ENCODE peak calls at places on chromosomes 16 and 17, in nine cellular contexts. T is left lung, U is cardiac fibroblast, J is kidney, S is tibial artery, L is neural crest cell, Z is HFFc6, V is fibroblast of mammary gland, P is heart right ventricle. X is an unnamed sample.
A peak's percentile ranks its signal among the peaks of the same experiment; 100 is the strongest.

GRCh38 chr17:71472809-71473789 is 647.7 kb upstream of the SOX9 start:
- DNase-seq in S (no peak), L (peak; percentile 12), P (no peak), T (no peak), U (peak; percentile 68), V (peak; percentile 65), Z (peak; percentile 43), J (no peak), X (no peak)

GRCh38 chr16:11742041-11742535 is 569 bp downstream of the TXNDC11 start:
- DNase-seq in L (peak; percentile 29), S (peak; percentile 28), V (no peak), T (peak; percentile 56), U (peak; percentile 13), J (peak; percentile 88), P (peak; percentile 52), Z (no peak), X (peak; percentile 79)

GRCh38 chr17:78391843-78392242 is 13.4 kb downstream of the PGS1 start:
- DNase-seq in U (peak; percentile 59), Z (peak; percentile 83), T (no peak), P (no peak), J (no peak), S (no peak), L (no peak), V (peak; percentile 54), X (no peak)

GRCh38 chr17:20999841-21000532 is 42.8 kb downstream of the USP22 start:
- DNase-seq in J (peak; percentile 57), L (no peak), Z (no peak), P (no peak), S (no peak), V (no peak), T (no peak), U (no peak), X (no peak)

GRCh38 chr17:80878876-80879722 is 112.5 kb upstream of the CHMP6 start:
- DNase-seq in S (peak; percentile 9), Z (no peak), P (no peak), U (no peak), J (peak; percentile 46), V (no peak), L (no peak), T (peak; percentile 24), X (no peak)

GRCh38 chr17:30084773-30085172 is 31.8 kb upstream of the NSRP1 start:
- DNase-seq in V (no peak), Z (no peak), S (no peak), P (no peak), J (no peak), T (no peak), U (no peak), L (no peak), X (no peak)

GRCh38 chr17:38912221-38912813 is 13.1 kb upstream of the LASP1NB start:
- DNase-seq in V (peak; percentile 73), T (peak; percentile 30), U (peak; percentile 79), Z (no peak), P (peak; percentile 74), S (no peak), L (no peak), J (peak; percentile 82), X (peak; percentile 84)

GRCh38 chr16:68749424-68749823 is 12.3 kb downstream of the CDH1 start:
- DNase-seq in J (no peak), S (no peak), P (no peak), U (no peak), L (no peak), Z (no peak), T (no peak), V (no peak), X (no peak)

GRCh38 chr16:48535831-48536599 is 74.0 kb downstream of the N4BP1 start:
- DNase-seq in J (peak; percentile 95), U (peak; percentile 76), V (peak; percentile 59), S (peak; percentile 75), L (no peak), Z (no peak), P (peak; percentile 75), T (peak; percentile 85), X (peak; percentile 39)

GRCh38 chr17:16971458-16972338 is at the start of gene TNFRSF13B:
- DNase-seq in J (no peak), L (no peak), T (no peak), Z (no peak), P (no peak), V (no peak), U (no peak), S (no peak), X (no peak)

GRCh38 chr17:18855831-18856624 is 1.9 kb upstream of the PRPSAP2 start:
- DNase-seq in J (peak; percentile 96), T (peak; percentile 95), P (peak; percentile 87), V (peak; percentile 94), U (peak; percentile 94), L (peak; percentile 75), Z (peak; percentile 94), S (peak; percentile 95), X (peak; percentile 93)

GRCh38 chr17:70034158-70034557 is 40.9 kb upstream of the KCNJ16 start:
- DNase-seq in L (no peak), J (no peak), V (no peak), S (no peak), P (no peak), T (no peak), U (no peak), Z (no peak), X (no peak)

GRCh38 chr17:7001562-7001961 is 5.7 kb downstream of the ALOX12 start:
- DNase-seq in L (peak; percentile 50), V (peak; percentile 36), Z (no peak), P (no peak), J (peak; percentile 39), U (peak; percentile 43), S (no peak), T (no peak), X (peak; percentile 41)

GRCh38 chr16:89039756-89040155 is 53.9 kb upstream of the ACSF3 start:
- DNase-seq in T (no peak), P (peak; percentile 2), V (no peak), L (no peak), J (peak; percentile 71), U (no peak), Z (no peak), S (no peak), X (peak; percentile 15)

GRCh38 chr17:11589706-11590105 is 8.6 kb upstream of the DNAH9 start:
- DNase-seq in Z (no peak), T (no peak), S (no peak), J (no peak), P (no peak), V (no peak), L (no peak), U (no peak), X (no peak)

GRCh38 chr17:80283116-80283852 is 22.6 kb downstream of the RNF213 start:
- DNase-seq in L (no peak), Z (no peak), J (peak; percentile 52), P (no peak), S (no peak), U (no peak), V (no peak), T (no peak), X (no peak)

GRCh38 chr16:85428168-85428898 is 184.8 kb upstream of the GSE1 start:
- DNase-seq in J (peak; percentile 73), V (peak; percentile 33), U (peak; percentile 47), L (no peak), P (peak; percentile 49), Z (no peak), S (peak; percentile 23), T (peak; percentile 41), X (peak; percentile 17)

DNA sequence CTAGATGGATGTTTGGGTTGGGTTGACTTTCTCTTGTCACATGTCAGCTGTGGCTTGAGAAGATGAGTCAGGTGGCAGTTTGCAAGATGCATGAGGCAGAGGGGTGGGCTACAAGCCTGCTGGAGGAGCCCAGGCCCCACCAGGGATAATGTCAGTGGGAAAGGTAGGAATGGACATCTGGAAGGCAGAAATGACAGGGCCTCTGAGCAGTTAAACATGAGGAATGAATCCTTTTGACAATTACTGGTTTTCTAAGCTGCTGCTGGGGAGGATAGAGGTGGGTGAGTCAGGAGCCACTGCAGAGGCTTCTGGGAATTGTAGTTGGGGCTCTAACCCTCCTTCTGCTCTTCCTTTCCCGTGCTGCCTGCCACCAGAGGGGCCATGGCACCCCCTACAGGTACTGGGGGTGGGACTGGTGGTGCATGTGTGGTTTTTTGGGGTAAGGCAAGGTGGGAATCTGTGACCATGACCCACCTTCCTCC is 15.7 kb downstream of the SLC52A1 start:
- DNase-seq in S (no peak), V (peak; percentile 29), Z (no peak), L (no peak), P (no peak), T (no peak), U (peak; percentile 25), J (no peak), X (no peak)
- TF ChIP-seq CTCF in S (no peak), V (no peak), Z (peak; percentile 42), L (no peak), P (no peak), T (no peak), U (no peak), J (no peak), X (no peak)

DNA sequence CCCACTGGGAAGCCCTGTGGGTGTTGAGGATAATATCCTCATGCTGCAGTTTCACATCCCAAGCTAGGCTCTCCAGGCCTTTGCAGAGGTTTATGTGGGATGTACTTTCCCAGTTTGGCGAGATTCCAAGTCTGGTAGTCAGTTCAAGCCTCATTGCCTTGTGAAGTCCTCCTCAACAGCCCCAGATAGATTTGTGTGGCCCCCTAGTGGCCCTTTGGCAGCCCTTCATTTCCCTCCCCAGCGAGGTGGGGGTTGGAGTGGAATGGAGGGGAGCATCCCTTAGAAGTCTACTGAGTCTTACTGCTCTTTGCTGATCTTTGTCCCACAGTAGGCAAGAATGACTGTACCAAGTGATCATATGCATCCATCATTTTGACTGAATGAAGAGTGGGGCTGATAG is 137.9 kb downstream of the CDH11 start:
- DNase-seq in L (peak; percentile 8), U (peak; percentile 93), Z (peak; percentile 67), S (no peak), J (no peak), P (peak; percentile 19), T (no peak), V (peak; percentile 92), X (no peak)
- TF ChIP-seq CTCF in L (peak; percentile 57), U (peak; percentile 89), Z (peak; percentile 89), S (peak; percentile 42), J (peak; percentile 22), P (peak; percentile 60), T (no peak), V (peak; percentile 85), X (peak; percentile 23)

GRCh38 chr16:31713945-31714898 is 159.4 kb upstream of the ZNF267 start:
- DNase-seq in L (peak; percentile 32), J (no peak), Z (no peak), T (no peak), V (no peak), P (no peak), S (no peak), U (peak; percentile 9), X (peak; percentile 41)
- TF ChIP-seq CTCF in L (peak; percentile 57), J (peak; percentile 14), Z (peak; percentile 65), T (no peak), V (peak; percentile 31), P (peak; percentile 26), S (no peak), U (peak; percentile 31), X (no peak)

DNA sequence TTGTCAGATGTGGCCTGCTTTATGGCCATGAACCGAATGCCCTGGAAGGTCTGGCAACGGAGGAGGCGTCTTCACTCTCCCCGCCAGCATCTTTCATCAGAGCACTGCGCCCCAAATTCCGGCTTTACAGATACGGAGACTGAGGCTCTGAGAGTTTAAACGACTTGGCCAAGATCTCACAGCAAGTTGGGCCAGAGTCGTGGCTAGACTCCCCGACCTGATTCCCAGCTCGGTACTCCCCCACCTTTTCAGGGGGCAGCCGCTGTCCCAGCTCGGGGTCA is 1.7 kb downstream of the NGFR start:
- DNase-seq in Z (no peak), V (no peak), L (no peak), P (no peak), J (no peak), S (no peak), T (no peak), U (no peak), X (no peak)
- TF ChIP-seq CTCF in Z (no peak), V (no peak), L (no peak), P (no peak), J (no peak), S (no peak), T (no peak), U (no peak), X (no peak)

GRCh38 chr17:48143629-48144028 is 36.1 kb downstream of the SNX11 start:
- DNase-seq in V (no peak), P (no peak), U (no peak), L (no peak), T (no peak), J (no peak), S (no peak), Z (no peak), X (no peak)
- TF ChIP-seq CTCF in V (no peak), P (no peak), U (no peak), L (no peak), T (no peak), J (no peak), S (no peak), Z (no peak), X (no peak)